ENCODE peak calls at places on chromosomes 12 and 14, in nine cellular contexts. One of them, this sample, is unnamed. For H3K27me3, the result is how much of the 10 kb centered on the place peaks cover.

GRCh38 chr12:111412830-111413441 is 7.2 kb downstream of the SH2B3 start:
- DNase-seq in breast epithelium: no peak
- DNase-seq in endothelial cell of umbilical vein: peak
- DNase-seq in cardiac muscle cell: no peak
- DNase-seq in tibial artery: no peak
- DNase-seq in heart left ventricle: no peak
- DNase-seq in colonic mucosa: no peak
- DNase-seq in ovary: no peak
- DNase-seq in right lobe of liver: no peak
- DNase-seq in this sample: no peak

GRCh38 chr12:58918475-58918874 is 1.8 kb downstream of the LRIG3 start:
- DNase-seq in breast epithelium: no peak
- DNase-seq in endothelial cell of umbilical vein: peak
- DNase-seq in cardiac muscle cell: no peak
- DNase-seq in tibial artery: no peak
- DNase-seq in heart left ventricle: no peak
- DNase-seq in colonic mucosa: no peak
- DNase-seq in ovary: no peak
- DNase-seq in right lobe of liver: no peak
- DNase-seq in this sample: no peak

GRCh38 chr12:32467959-32468863 is 68.9 kb downstream of the FGD4 start:
- DNase-seq in breast epithelium: no peak
- DNase-seq in endothelial cell of umbilical vein: peak
- DNase-seq in cardiac muscle cell: no peak
- DNase-seq in tibial artery: no peak
- DNase-seq in heart left ventricle: no peak
- DNase-seq in colonic mucosa: no peak
- DNase-seq in ovary: no peak
- DNase-seq in right lobe of liver: no peak
- DNase-seq in this sample: no peak

GRCh38 chr12:107330901-107331431 is 237.6 kb upstream of the CRY1 start:
- DNase-seq in breast epithelium: no peak
- DNase-seq in endothelial cell of umbilical vein: no peak
- DNase-seq in cardiac muscle cell: no peak
- DNase-seq in tibial artery: no peak
- DNase-seq in heart left ventricle: no peak
- DNase-seq in colonic mucosa: no peak
- DNase-seq in ovary: no peak
- DNase-seq in right lobe of liver: no peak
- DNase-seq in this sample: no peak

GRCh38 chr14:91264151-91265150 is 19.9 kb upstream of the GPR68 start:
- DNase-seq in breast epithelium: no peak
- DNase-seq in endothelial cell of umbilical vein: no peak
- DNase-seq in cardiac muscle cell: peak
- DNase-seq in tibial artery: no peak
- DNase-seq in heart left ventricle: peak
- DNase-seq in colonic mucosa: no peak
- DNase-seq in ovary: no peak
- DNase-seq in right lobe of liver: peak
- DNase-seq in this sample: no peak

GRCh38 chr14:49975799-49976198 is 82.9 kb downstream of the ARF6 start:
- DNase-seq in breast epithelium: no peak
- DNase-seq in endothelial cell of umbilical vein: no peak
- DNase-seq in cardiac muscle cell: no peak
- DNase-seq in tibial artery: no peak
- DNase-seq in heart left ventricle: no peak
- DNase-seq in colonic mucosa: peak
- DNase-seq in ovary: no peak
- DNase-seq in right lobe of liver: no peak
- DNase-seq in this sample: no peak

GRCh38 chr14:38125484-38125912 is 82.2 kb upstream of the SSTR1 start:
- DNase-seq in breast epithelium: no peak
- DNase-seq in endothelial cell of umbilical vein: peak
- DNase-seq in cardiac muscle cell: no peak
- DNase-seq in tibial artery: no peak
- DNase-seq in heart left ventricle: no peak
- DNase-seq in colonic mucosa: no peak
- DNase-seq in ovary: no peak
- DNase-seq in right lobe of liver: no peak
- DNase-seq in this sample: peak

GRCh38 chr12:49796606-49797451 is 31.4 kb downstream of the NCKAP5L start:
- DNase-seq in breast epithelium: no peak
- DNase-seq in endothelial cell of umbilical vein: no peak
- DNase-seq in cardiac muscle cell: no peak
- DNase-seq in tibial artery: no peak
- DNase-seq in heart left ventricle: no peak
- DNase-seq in colonic mucosa: no peak
- DNase-seq in ovary: no peak
- DNase-seq in right lobe of liver: no peak
- DNase-seq in this sample: no peak

GRCh38 chr12:127711108-127711507 is 555.9 kb upstream of the TMEM132C start:
- DNase-seq in breast epithelium: no peak
- DNase-seq in endothelial cell of umbilical vein: no peak
- DNase-seq in cardiac muscle cell: no peak
- DNase-seq in tibial artery: no peak
- DNase-seq in heart left ventricle: no peak
- DNase-seq in colonic mucosa: no peak
- DNase-seq in ovary: no peak
- DNase-seq in right lobe of liver: no peak
- DNase-seq in this sample: no peak

GRCh38 chr12:113232787-113233585 is 11.7 kb downstream of the TPCN1 start:
- DNase-seq in breast epithelium: no peak
- DNase-seq in endothelial cell of umbilical vein: no peak
- DNase-seq in cardiac muscle cell: peak
- DNase-seq in tibial artery: peak
- DNase-seq in heart left ventricle: peak
- DNase-seq in colonic mucosa: no peak
- DNase-seq in ovary: no peak
- DNase-seq in right lobe of liver: peak
- DNase-seq in this sample: no peak

GRCh38 chr14:24838945-24839616 is 205.1 kb upstream of the GZMB start:
- DNase-seq in breast epithelium: no peak
- DNase-seq in endothelial cell of umbilical vein: no peak
- DNase-seq in cardiac muscle cell: peak
- DNase-seq in tibial artery: no peak
- DNase-seq in heart left ventricle: peak
- DNase-seq in colonic mucosa: peak
- DNase-seq in ovary: no peak
- DNase-seq in right lobe of liver: no peak
- DNase-seq in this sample: no peak

GRCh38 chr12:4813741-4814140 is 93.5 kb downstream of the GALNT8 start:
- DNase-seq in breast epithelium: no peak
- DNase-seq in endothelial cell of umbilical vein: no peak
- DNase-seq in cardiac muscle cell: no peak
- DNase-seq in tibial artery: no peak
- DNase-seq in heart left ventricle: no peak
- DNase-seq in colonic mucosa: no peak
- DNase-seq in ovary: no peak
- DNase-seq in right lobe of liver: no peak
- DNase-seq in this sample: no peak

GRCh38 chr14:100532154-100532915 is 54.9 kb downstream of the BEGAIN start:
- DNase-seq in breast epithelium: peak
- DNase-seq in endothelial cell of umbilical vein: no peak
- DNase-seq in cardiac muscle cell: no peak
- DNase-seq in tibial artery: peak
- DNase-seq in heart left ventricle: no peak
- DNase-seq in colonic mucosa: peak
- DNase-seq in ovary: peak
- DNase-seq in right lobe of liver: peak
- DNase-seq in this sample: peak

GRCh38 chr14:91873476-91874265 is 6.3 kb upstream of the TC2N start:
- DNase-seq in breast epithelium: no peak
- DNase-seq in endothelial cell of umbilical vein: no peak
- DNase-seq in cardiac muscle cell: no peak
- DNase-seq in tibial artery: no peak
- DNase-seq in heart left ventricle: no peak
- DNase-seq in colonic mucosa: peak
- DNase-seq in ovary: no peak
- DNase-seq in right lobe of liver: no peak
- DNase-seq in this sample: no peak

DNA sequence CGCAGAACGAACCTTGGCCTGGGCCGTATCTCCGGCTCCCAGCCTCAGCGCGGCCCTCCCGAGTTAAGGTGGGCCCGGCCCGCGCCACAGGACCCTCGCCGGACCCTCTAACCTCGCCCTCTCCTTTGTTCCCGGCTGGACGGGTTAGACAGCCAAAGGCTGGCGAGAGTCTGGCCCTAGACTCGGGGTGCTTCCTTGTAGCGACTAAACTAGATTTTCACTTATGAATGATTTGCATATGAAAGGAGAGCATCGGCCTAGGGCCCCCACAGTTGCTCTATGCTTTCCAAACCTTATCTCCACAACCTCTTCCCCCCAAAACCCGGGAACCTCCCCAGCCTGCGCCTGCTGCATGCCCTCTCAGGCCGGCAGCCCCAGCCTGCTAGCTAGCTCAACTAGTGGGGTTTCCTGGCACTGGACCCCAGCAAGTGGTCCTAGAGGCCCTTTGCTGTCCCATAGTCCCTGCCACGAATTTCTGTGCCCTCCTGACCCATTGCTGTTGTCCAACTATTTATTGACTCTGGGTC is 2.0 kb downstream of the HOXC5 start:
- DNase-seq in breast epithelium: no peak
- DNase-seq in endothelial cell of umbilical vein: no peak
- DNase-seq in cardiac muscle cell: no peak
- DNase-seq in tibial artery: no peak
- DNase-seq in heart left ventricle: no peak
- DNase-seq in colonic mucosa: no peak
- DNase-seq in ovary: no peak
- DNase-seq in right lobe of liver: no peak
- DNase-seq in this sample: no peak
- H3K27me3 ChIP-seq in breast epithelium: under half
- H3K27me3 ChIP-seq in endothelial cell of umbilical vein: half or more
- H3K27me3 ChIP-seq in cardiac muscle cell: half or more
- H3K27me3 ChIP-seq in tibial artery: under half
- H3K27me3 ChIP-seq in heart left ventricle: half or more
- H3K27me3 ChIP-seq in colonic mucosa: half or more
- H3K27me3 ChIP-seq in ovary: under half
- H3K27me3 ChIP-seq in right lobe of liver: under half
- H3K27me3 ChIP-seq in this sample: under half

DNA sequence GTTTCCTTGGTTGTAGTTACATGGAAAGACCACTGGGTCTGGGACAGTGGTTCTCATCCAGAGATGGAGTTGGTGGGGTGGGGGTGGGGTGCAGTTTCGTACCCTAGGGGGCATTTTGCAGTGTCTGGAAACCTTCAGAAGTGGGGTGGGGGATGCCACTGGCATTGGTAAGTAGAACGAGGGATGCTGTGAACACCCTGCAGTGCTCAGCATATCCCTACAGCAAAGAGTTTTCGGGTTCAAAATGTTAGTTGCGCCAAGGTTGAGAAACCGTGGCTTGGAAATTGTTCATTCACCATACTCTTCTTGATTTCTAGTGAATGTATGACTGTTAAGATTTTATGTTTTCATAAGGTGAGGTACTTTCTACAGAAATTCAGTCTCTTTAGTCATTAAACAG is 28.7 kb downstream of the TRAF3 start:
- DNase-seq in breast epithelium: no peak
- DNase-seq in endothelial cell of umbilical vein: no peak
- DNase-seq in cardiac muscle cell: no peak
- DNase-seq in tibial artery: peak
- DNase-seq in heart left ventricle: no peak
- DNase-seq in colonic mucosa: no peak
- DNase-seq in ovary: no peak
- DNase-seq in right lobe of liver: no peak
- DNase-seq in this sample: no peak
- TF ChIP-seq CTCF in breast epithelium: no peak
- TF ChIP-seq CTCF in endothelial cell of umbilical vein: no peak
- TF ChIP-seq CTCF in cardiac muscle cell: no peak
- TF ChIP-seq CTCF in tibial artery: no peak
- TF ChIP-seq CTCF in heart left ventricle: no peak
- TF ChIP-seq CTCF in colonic mucosa: no peak
- TF ChIP-seq CTCF in ovary: no peak
- TF ChIP-seq CTCF in right lobe of liver: no peak
- TF ChIP-seq CTCF in this sample: peak

DNA sequence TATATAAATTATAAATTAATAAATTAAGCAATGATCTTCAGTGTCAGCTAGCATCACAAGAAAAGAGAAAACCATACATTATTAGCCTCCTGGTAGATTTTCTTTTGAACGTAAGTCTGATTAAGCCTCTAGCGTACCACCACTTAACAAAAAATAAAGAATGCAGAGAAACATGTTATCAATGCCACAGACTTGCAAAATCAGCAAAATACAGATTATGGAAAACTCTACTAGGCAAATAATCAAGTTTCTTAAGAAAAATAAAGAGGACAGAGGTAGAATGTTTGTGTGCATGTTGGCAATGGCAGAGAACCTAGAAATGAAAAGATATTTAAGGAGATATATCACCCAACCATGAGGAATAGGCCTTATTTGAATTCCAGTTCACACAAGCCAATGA is 8.4 kb upstream of the SRRM4 start:
- DNase-seq in breast epithelium: no peak
- DNase-seq in endothelial cell of umbilical vein: no peak
- DNase-seq in cardiac muscle cell: no peak
- DNase-seq in tibial artery: no peak
- DNase-seq in heart left ventricle: no peak
- DNase-seq in colonic mucosa: no peak
- DNase-seq in ovary: no peak
- DNase-seq in right lobe of liver: no peak
- DNase-seq in this sample: no peak
- H3K27me3 ChIP-seq in breast epithelium: under half
- H3K27me3 ChIP-seq in endothelial cell of umbilical vein: under half
- H3K27me3 ChIP-seq in cardiac muscle cell: under half
- H3K27me3 ChIP-seq in tibial artery: under half
- H3K27me3 ChIP-seq in heart left ventricle: under half
- H3K27me3 ChIP-seq in colonic mucosa: under half
- H3K27me3 ChIP-seq in ovary: under half
- H3K27me3 ChIP-seq in right lobe of liver: under half
- H3K27me3 ChIP-seq in this sample: under half

GRCh38 chr12:47306130-47306529 is 226.4 kb upstream of the AMIGO2 start:
- DNase-seq in breast epithelium: no peak
- DNase-seq in endothelial cell of umbilical vein: no peak
- DNase-seq in cardiac muscle cell: no peak
- DNase-seq in tibial artery: no peak
- DNase-seq in heart left ventricle: no peak
- DNase-seq in colonic mucosa: no peak
- DNase-seq in ovary: no peak
- DNase-seq in right lobe of liver: no peak
- DNase-seq in this sample: no peak

GRCh38 chr12:47305464-47305863 is 225.7 kb upstream of the AMIGO2 start:
- DNase-seq in breast epithelium: no peak
- DNase-seq in endothelial cell of umbilical vein: no peak
- DNase-seq in cardiac muscle cell: no peak
- DNase-seq in tibial artery: no peak
- DNase-seq in heart left ventricle: no peak
- DNase-seq in colonic mucosa: no peak
- DNase-seq in ovary: no peak
- DNase-seq in right lobe of liver: no peak
- DNase-seq in this sample: no peak

GRCh38 chr12:47308672-47309071 is 228.9 kb upstream of the AMIGO2 start:
- DNase-seq in breast epithelium: no peak
- DNase-seq in endothelial cell of umbilical vein: no peak
- DNase-seq in cardiac muscle cell: no peak
- DNase-seq in tibial artery: no peak
- DNase-seq in heart left ventricle: no peak
- DNase-seq in colonic mucosa: no peak
- DNase-seq in ovary: no peak
- DNase-seq in right lobe of liver: no peak
- DNase-seq in this sample: no peak

GRCh38 chr12:47311011-47311410 is 231.3 kb upstream of the AMIGO2 start:
- DNase-seq in breast epithelium: no peak
- DNase-seq in endothelial cell of umbilical vein: no peak
- DNase-seq in cardiac muscle cell: no peak
- DNase-seq in tibial artery: no peak
- DNase-seq in heart left ventricle: no peak
- DNase-seq in colonic mucosa: no peak
- DNase-seq in ovary: no peak
- DNase-seq in right lobe of liver: no peak
- DNase-seq in this sample: no peak

GRCh38 chr12:47307680-47308399 is 228.1 kb upstream of the AMIGO2 start:
- DNase-seq in breast epithelium: peak
- DNase-seq in endothelial cell of umbilical vein: peak
- DNase-seq in cardiac muscle cell: peak
- DNase-seq in tibial artery: peak
- DNase-seq in heart left ventricle: no peak
- DNase-seq in colonic mucosa: peak
- DNase-seq in ovary: no peak
- DNase-seq in right lobe of liver: no peak
- DNase-seq in this sample: peak
- TF ChIP-seq CTCF in breast epithelium: peak
- TF ChIP-seq CTCF in endothelial cell of umbilical vein: peak
- TF ChIP-seq CTCF in cardiac muscle cell: peak
- TF ChIP-seq CTCF in tibial artery: peak
- TF ChIP-seq CTCF in heart left ventricle: peak
- TF ChIP-seq CTCF in colonic mucosa: peak
- TF ChIP-seq CTCF in ovary: no peak
- TF ChIP-seq CTCF in right lobe of liver: peak
- TF ChIP-seq CTCF in this sample: peak

This sample was measured in BE2C.